ENCODE peak calls at places on chromosomes 5 and 9, in six cellular contexts. H is pancreas, F is tibial nerve, U is AG04450, K is right lobe of liver, B is foreskin fibroblast. D is an unnamed sample.

GRCh38 chr5:31703757-31704156 is 64.8 kb downstream of the PDZD2 start:
- DNase-seq in U (no peak), B (no peak), H (no peak), F (no peak), K (no peak), D (no peak)

GRCh38 chr5:135138116-135138850 is 104.3 kb upstream of the PITX1 start:
- DNase-seq in F (no peak), H (no peak), B (peak), K (no peak), U (no peak), D (no peak)

GRCh38 chr5:3376611-3377010 is 219.0 kb upstream of the IRX1 start:
- DNase-seq in B (no peak), K (no peak), U (no peak), F (no peak), H (no peak), D (no peak)

GRCh38 chr9:4787876-4788275 is 4.9 kb upstream of the RCL1 start:
- DNase-seq in U (no peak), K (no peak), H (no peak), F (no peak), B (peak), D (no peak)

GRCh38 chr9:98310752-98311392 is 55.4 kb upstream of the TBC1D2 start:
- DNase-seq in U (no peak), F (no peak), H (no peak), B (peak), K (no peak), D (no peak)

GRCh38 chr5:133489632-133490031 is 122.7 kb downstream of the FSTL4 start:
- DNase-seq in K (no peak), F (no peak), B (no peak), U (no peak), H (no peak), D (no peak)

GRCh38 chr5:129406440-129406839 is 53.7 kb upstream of the ADAMTS19 start:
- DNase-seq in B (no peak), U (no peak), H (no peak), F (no peak), K (no peak), D (no peak)

GRCh38 chr9:12718482-12719026 is 25.4 kb downstream of the TYRP1 start:
- DNase-seq in H (no peak), F (no peak), B (peak), U (no peak), K (no peak), D (peak)

GRCh38 chr5:64754066-64754465 is 14.4 kb downstream of the SREK1IP1 start:
- DNase-seq in B (no peak), U (no peak), H (no peak), F (no peak), K (no peak), D (no peak)

GRCh38 chr9:132288371-132288770 is 66.4 kb downstream of the SETX start:
- DNase-seq in H (no peak), B (peak), U (no peak), F (no peak), K (no peak), D (peak)

GRCh38 chr9:27440888-27441740 is 83.0 kb upstream of the IFNK start:
- DNase-seq in U (no peak), F (no peak), B (no peak), H (no peak), K (no peak), D (no peak)

GRCh38 chr5:158390556-158390955 is 531.6 kb upstream of the CLINT1 start:
- DNase-seq in F (no peak), U (no peak), K (no peak), B (peak), H (no peak), D (peak)

GRCh38 chr9:120265791-120266190 is 314.2 kb downstream of the CDK5RAP2 start:
- DNase-seq in B (no peak), H (no peak), F (no peak), U (no peak), K (no peak), D (peak)

GRCh38 chr9:6667633-6668280 is 22.2 kb upstream of the GLDC start:
- DNase-seq in U (no peak), B (peak), K (no peak), H (no peak), F (no peak), D (peak)

GRCh38 chr5:143402464-143403356 is 776 bp downstream of the NR3C1 start:
- DNase-seq in B (peak), F (peak), U (no peak), H (peak), K (peak), D (no peak)

GRCh38 chr5:137501226-137501625 is 2.1 kb upstream of the SPOCK1 start:
- DNase-seq in B (no peak), H (no peak), F (no peak), K (no peak), U (no peak), D (no peak)
- H3K4me3 ChIP-seq in B (no peak), H (no peak), F (no peak), K (no peak), U (no peak), D (no peak)

GRCh38 chr9:129336601-129337286 is 158.7 kb upstream of the IER5L start:
- DNase-seq in H (no peak), F (no peak), U (no peak), K (no peak), B (peak), D (no peak)
- H3K4me3 ChIP-seq in H (no peak), F (peak), U (peak), K (peak), B (peak), D (peak)

GRCh38 chr9:79660615-79661014 is 88.8 kb downstream of the TLE4 start:
- DNase-seq in H (no peak), U (no peak), F (no peak), K (no peak), B (no peak), D (no peak)
- H3K4me3 ChIP-seq in H (no peak), U (no peak), F (no peak), K (no peak), B (no peak), D (no peak)

DNA sequence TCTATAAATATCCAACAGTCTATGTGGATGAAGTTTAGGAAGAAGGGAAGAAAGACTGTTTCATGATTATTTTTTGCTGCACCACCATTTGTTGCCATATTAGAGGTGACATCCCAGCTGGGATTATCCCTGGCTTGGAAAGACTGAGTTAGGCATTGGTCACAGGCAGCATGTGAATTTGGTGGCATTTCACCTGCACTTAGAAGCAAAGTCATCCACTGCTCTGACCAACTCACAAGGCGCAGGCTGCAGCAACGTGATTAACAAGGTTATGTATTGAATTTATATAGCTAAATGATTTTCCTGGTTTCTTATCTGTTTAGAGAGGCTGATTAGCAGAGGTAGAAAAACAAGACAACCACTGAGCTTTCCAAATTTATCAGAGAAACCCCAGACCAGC is 2.7 kb downstream of the FYB1 start:
- DNase-seq in U (no peak), H (no peak), K (no peak), F (no peak), B (no peak), D (no peak)
- H3K4me3 ChIP-seq in U (no peak), H (no peak), K (no peak), F (no peak), B (no peak), D (no peak)

GRCh38 chr5:138128344-138128743 is 10.9 kb downstream of the NME5 start:
- DNase-seq in K (no peak), B (no peak), F (no peak), H (no peak), U (no peak), D (no peak)

GRCh38 chr5:138129347-138129746 is 9.9 kb downstream of the NME5 start:
- DNase-seq in K (no peak), H (no peak), F (no peak), B (no peak), U (no peak), D (no peak)

GRCh38 chr5:138132543-138132942 is 6.7 kb downstream of the NME5 start:
- DNase-seq in B (no peak), U (no peak), F (no peak), K (no peak), H (no peak), D (no peak)
- H3K4me3 ChIP-seq in B (no peak), U (no peak), F (no peak), K (no peak), H (no peak), D (no peak)

DNA sequence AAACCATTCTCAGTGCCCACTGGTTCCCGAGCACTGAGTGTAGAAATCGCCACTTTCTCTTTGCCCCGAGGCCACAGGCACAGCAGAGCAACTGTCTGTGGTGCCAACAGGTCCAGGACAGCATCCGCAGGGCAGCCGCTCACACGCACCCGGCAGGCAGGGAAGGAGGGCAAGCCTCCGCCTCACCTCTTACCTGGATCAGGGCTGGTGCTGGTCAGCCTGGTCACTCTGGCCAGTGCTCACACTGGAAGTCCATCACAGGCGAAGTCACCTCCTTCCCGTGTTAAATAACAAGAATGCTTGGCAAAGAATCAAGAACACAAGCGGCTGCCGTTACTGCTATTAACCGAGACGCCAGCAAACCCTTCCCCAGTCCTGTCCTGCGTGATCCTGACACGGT is 13.7 kb downstream of the DIPK1B start:
- DNase-seq in B (no peak), H (no peak), K (no peak), U (no peak), F (no peak), D (no peak)
- H3K4me3 ChIP-seq in B (peak), H (peak), K (peak), U (peak), F (peak), D (peak)

GRCh38 chr9:130328349-130328801 is 62.8 kb downstream of the HMCN2 start:
- DNase-seq in F (peak), H (no peak), K (no peak), U (peak), B (peak), D (peak)
- H3K4me3 ChIP-seq in F (no peak), H (no peak), K (no peak), U (peak), B (no peak), D (no peak)

DNA sequence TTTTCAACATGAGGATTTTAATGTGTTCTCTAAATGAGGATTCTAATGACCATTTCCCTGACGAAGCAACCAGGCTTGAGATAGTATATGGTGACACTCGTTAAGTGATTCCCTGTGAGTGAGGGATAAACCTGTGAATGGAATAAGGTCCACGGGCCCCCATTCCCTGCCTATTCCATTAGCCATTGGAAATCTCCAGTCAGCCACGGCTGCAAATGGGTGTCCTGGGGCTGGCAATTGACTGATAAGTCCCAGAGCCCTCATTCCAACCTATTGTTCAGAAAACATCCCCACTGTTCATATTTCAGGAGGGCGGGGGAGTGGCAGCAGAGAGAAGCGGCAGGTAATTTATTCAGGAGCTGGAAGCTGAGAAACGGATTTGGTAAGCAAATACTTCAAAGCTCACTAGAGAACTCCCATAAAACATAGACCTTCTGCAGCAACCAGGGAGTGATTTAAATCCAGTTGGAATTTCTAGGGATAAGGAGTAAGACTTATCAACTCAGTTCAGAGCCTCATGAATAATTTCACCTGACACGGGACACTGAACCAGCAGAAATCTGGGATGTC is 42.0 kb downstream of the TMEM174 start:
- DNase-seq in K (no peak), F (no peak), U (no peak), H (no peak), B (no peak), D (no peak)
- H3K4me3 ChIP-seq in K (no peak), F (peak), U (no peak), H (no peak), B (no peak), D (no peak)

GRCh38 chr5:124650960-124651662 is 95.3 kb downstream of the ZNF608 start:
- DNase-seq in B (no peak), U (peak), K (no peak), H (no peak), F (no peak), D (peak)
- H3K4me3 ChIP-seq in B (peak), U (peak), K (peak), H (peak), F (peak), D (peak)

D was measured in skeletal muscle cell.